ENCODE peak calls at places on chromosomes 16 and 17, in six cellular contexts. B is colonic mucosa, Y is IMR-90, G is GM12878, O is fibroblast of lung, K is ascending aorta. X is an unnamed sample.
A peak's percentile ranks its signal among the peaks of the same experiment; 100 is the strongest.

GRCh38 chr16:84418056-84418849 is 49.9 kb downstream of the ATP2C2 start:
- DNase-seq in B (no peak), Y (no peak), O (no peak), K (no peak), G (no peak), X (no peak)

GRCh38 chr17:44900894-44901293 is 1.6 kb upstream of the EFTUD2 start:
- DNase-seq in G (no peak), K (no peak), O (peak; percentile 90), B (no peak), Y (peak; percentile 83), X (peak; percentile 89)

GRCh38 chr16:9123871-9124270 is 32.4 kb downstream of the HAPSTR1 start:
- DNase-seq in Y (no peak), O (no peak), G (no peak), B (peak; percentile 90), K (peak; percentile 25), X (peak; percentile 24)

GRCh38 chr16:83743241-83743640 is 64.5 kb upstream of the HSBP1 start:
- DNase-seq in G (no peak), B (no peak), Y (no peak), K (no peak), O (no peak), X (no peak)

GRCh38 chr17:76822184-76822778 is 45.9 kb upstream of the MGAT5B start:
- DNase-seq in G (no peak), O (no peak), K (no peak), Y (no peak), B (no peak), X (no peak)

GRCh38 chr16:87527055-87527724 is 34.4 kb upstream of the ZCCHC14 start:
- DNase-seq in Y (no peak), B (no peak), K (no peak), O (no peak), G (no peak), X (no peak)

GRCh38 chr17:58310511-58311428 is 17.8 kb downstream of the TSPOAP1 start:
- DNase-seq in B (no peak), K (no peak), Y (no peak), O (no peak), G (no peak), X (no peak)

GRCh38 chr17:74442670-74443515 is 11.0 kb downstream of the GPRC5C start:
- DNase-seq in Y (no peak), B (peak; percentile 94), G (no peak), O (peak; percentile 41), K (peak; percentile 69), X (peak; percentile 75)

GRCh38 chr17:5080591-5080990 is 2.3 kb downstream of the ZFP3 start:
- DNase-seq in O (no peak), G (no peak), B (no peak), Y (no peak), K (no peak), X (no peak)

GRCh38 chr17:67452681-67453554 is 75.8 kb downstream of the PITPNC1 start:
- DNase-seq in Y (no peak), O (no peak), K (no peak), B (no peak), G (peak; percentile 42), X (no peak)

GRCh38 chr16:1713933-1714332 is 7.9 kb downstream of the MAPK8IP3 start:
- DNase-seq in B (no peak), Y (no peak), K (no peak), G (peak; percentile 39), O (no peak), X (no peak)

GRCh38 chr17:72683506-72684404 is 408.7 kb downstream of the SLC39A11 start:
- DNase-seq in O (peak; percentile 96), K (no peak), Y (peak; percentile 98), B (peak; percentile 59), G (no peak), X (peak; percentile 99)

GRCh38 chr16:82037666-82038065 is 2.6 kb downstream of the HSD17B2 start:
- DNase-seq in Y (peak; percentile 53), O (no peak), G (no peak), B (no peak), K (no peak), X (no peak)

GRCh38 chr16:24646646-24646995 is 82.8 kb upstream of the TNRC6A start:
- DNase-seq in Y (no peak), B (no peak), O (no peak), K (no peak), G (no peak), X (no peak)

GRCh38 chr17:45428954-45429337 is 3.7 kb downstream of the ARHGAP27 start:
- DNase-seq in Y (no peak), K (no peak), G (no peak), O (no peak), B (no peak), X (no peak)

GRCh38 chr17:47873200-47874090 is 22.5 kb upstream of the SP6 start:
- DNase-seq in G (no peak), Y (no peak), K (no peak), O (no peak), B (no peak), X (no peak)

GRCh38 chr17:19978206-19978802 is 676 bp upstream of the AKAP10 start:
- DNase-seq in Y (no peak), G (peak; percentile 13), B (peak; percentile 50), O (no peak), K (no peak), X (peak; percentile 37)

GRCh38 chr17:622356-622755 is 92.3 kb downstream of the VPS53 start:
- DNase-seq in B (no peak), Y (peak; percentile 87), K (no peak), O (peak; percentile 34), G (no peak), X (peak; percentile 43)

GRCh38 chr17:28497931-28498330 is 8.2 kb upstream of the FOXN1 start:
- DNase-seq in O (no peak), Y (no peak), B (no peak), K (no peak), G (no peak), X (no peak)

GRCh38 chr16:20348365-20349185 is 3.9 kb downstream of the UMOD start:
- DNase-seq in B (peak; percentile 25), O (no peak), Y (no peak), G (no peak), K (no peak), X (no peak)

GRCh38 chr17:71232801-71233559 is 887.8 kb upstream of the SOX9 start:
- DNase-seq in G (no peak), Y (peak; percentile 62), K (no peak), O (peak; percentile 13), B (no peak), X (no peak)

GRCh38 chr16:2243031-2243528 is 6.8 kb downstream of the DNASE1L2 start:
- DNase-seq in K (no peak), O (no peak), G (no peak), B (no peak), Y (no peak), X (no peak)

DNA sequence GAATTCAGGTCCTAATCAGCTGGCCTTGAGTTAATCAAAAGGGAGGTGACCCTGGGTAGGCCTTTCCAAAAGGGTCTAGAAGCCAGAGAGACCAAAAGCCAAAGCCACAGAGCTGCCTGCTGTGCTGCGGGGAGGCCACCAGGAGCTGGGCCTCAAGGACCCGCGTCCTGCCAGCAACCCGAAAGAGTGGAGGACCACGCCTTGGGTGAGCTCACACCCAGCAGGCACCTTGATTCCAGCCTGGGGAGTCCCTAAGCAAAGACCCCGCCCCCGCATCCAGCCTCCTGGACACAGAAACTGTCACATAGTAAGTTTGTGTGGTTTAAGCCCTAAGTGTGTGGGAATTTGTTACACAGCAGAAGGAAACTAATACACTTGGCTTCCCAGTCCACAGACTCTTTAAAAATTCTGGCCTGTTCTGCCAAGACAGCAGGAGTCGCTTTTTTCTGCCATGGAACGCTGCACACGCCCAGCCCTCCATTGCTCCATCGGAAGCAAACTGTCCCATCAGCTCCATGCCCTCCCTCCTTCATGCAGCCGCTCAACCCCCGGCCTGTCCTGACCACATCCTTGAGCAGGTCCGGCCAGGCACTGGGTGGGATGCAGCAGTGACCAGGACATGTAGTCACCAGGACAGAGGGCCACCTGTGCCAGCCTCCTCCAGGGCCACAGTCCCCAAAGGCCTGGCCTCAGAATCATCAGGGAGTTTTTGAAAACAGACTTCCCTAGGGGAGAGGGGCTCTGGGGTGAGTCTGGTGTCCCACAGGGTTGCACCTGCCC is 20.9 kb upstream of the RASD1 start:
- DNase-seq in K (no peak), Y (no peak), G (no peak), B (no peak), O (no peak), X (no peak)
- TF ChIP-seq CTCF in K (no peak), Y (no peak), G (no peak), B (no peak), O (no peak), X (no peak)

DNA sequence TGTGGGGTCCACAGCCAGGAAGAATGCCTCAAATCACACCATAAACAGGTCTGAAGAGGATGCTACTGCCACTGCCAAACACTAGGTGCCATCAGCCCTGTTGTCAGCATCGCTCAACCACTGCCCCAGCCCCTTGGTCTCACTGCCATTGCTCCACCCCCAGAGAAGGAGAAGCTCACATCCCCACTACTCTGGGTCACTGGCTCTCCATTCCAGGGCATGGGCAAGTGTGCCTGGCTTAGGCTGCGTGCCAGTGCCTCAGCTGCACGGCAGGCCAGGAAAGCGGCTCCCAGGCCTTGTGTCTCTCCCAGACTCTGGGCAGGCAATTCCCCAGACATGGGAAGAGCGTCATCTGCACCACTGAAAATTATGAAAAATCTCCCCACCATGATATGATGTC is 1.2 kb upstream of the IGSF6 start:
- DNase-seq in G (no peak), K (no peak), B (no peak), O (no peak), Y (no peak), X (no peak)
- H3K4me3 ChIP-seq in G (no peak overlapping the region), K (no peak overlapping the region), B (no peak overlapping the region), O (no peak overlapping the region), Y (no peak overlapping the region), X (no peak overlapping the region)

GRCh38 chr16:61681673-61682072 is 354.6 kb downstream of the CDH8 start:
- DNase-seq in Y (no peak), K (no peak), O (no peak), B (no peak), G (no peak), X (no peak)
- TF ChIP-seq CTCF in Y (no peak), K (no peak), O (no peak), B (no peak), G (no peak), X (no peak)

DNA sequence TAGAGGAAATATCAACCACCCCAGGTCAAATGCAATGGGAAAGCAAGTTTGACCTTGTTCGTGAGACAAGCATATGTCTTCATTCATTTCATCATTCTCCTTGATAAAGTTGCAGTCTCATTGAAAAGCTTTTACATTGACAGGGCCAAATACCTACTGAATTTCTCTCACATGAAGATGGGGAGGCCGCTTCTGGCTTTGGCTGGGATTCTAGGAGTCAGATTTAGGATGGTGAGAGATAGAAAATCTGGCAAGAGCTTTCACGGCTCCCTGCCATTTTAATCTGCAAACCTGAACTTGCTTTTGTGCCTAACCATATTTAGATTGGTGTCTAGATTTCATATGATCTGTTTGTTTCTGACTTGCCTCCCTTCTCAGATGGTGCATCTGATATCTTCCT is 88.0 kb downstream of the TMEM100 start:
- DNase-seq in G (no peak), B (no peak), O (no peak), K (no peak), Y (no peak), X (no peak)
- H3K4me3 ChIP-seq in G (no peak overlapping the region), B (no peak overlapping the region), O (no peak overlapping the region), K (no peak overlapping the region), Y (no peak overlapping the region), X (no peak overlapping the region)

DNA sequence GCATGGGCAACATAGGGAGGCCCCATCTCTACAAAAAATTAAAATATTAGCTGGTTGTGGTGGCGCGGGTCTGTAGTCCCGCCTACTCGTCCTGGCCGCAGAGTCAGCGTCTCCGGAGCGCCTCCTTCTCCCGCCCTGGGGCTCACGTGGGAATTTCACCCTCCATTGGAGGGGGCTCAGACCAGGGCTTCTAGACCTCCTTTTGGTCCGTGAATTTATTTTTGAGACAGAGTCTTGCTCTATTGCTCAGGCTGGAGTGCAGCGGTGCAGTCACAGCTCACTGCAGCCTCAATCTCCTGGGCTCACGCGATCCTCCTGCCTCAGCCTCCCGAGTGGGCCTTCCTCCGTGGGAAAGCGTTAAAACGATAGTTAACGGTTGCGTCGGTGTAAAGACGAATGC is 394 bp upstream of the NME4 start:
- DNase-seq in K (no peak), Y (peak; percentile 41), G (no peak), B (no peak), O (peak; percentile 42), X (peak; percentile 46)
- TF ChIP-seq CTCF in K (no peak), Y (no peak), G (no peak), B (no peak), O (no peak), X (no peak)

X was measured in fibroblast of mammary gland.